ENCODE peak calls at places on chromosomes 13 and 19, in ten cellular contexts. K is lower leg skin; W is GM23338; Y is C1 segment of cervical spinal cord; D is amygdala; Q is amniotic epithelial cell; E is Jurkat, Clone E6-1; O is activated gamma-delta T cell treated with Interleukin-2 at 50 U/mL for 16 hours; B is activated CD4-positive, alpha-beta T cell treated with anti-CD3 and anti-CD28 coated beads for 36 hours; H is GM20000. T is an unnamed sample.

GRCh38 chr13:39866722-39867121 is 211.3 kb downstream of the COG6 start:
- DNase-seq in K (no peak), W (no peak), Y (no peak), D (no peak), Q (no peak), E (no peak), O (no peak), B (no peak), H (no peak), T (no peak)

GRCh38 chr13:109644069-109644750 is 142.2 kb downstream of the IRS2 start:
- DNase-seq in K (no peak), W (no peak), Y (no peak), D (no peak), Q (no peak), E (no peak), O (no peak), B (no peak), H (no peak), T (no peak)

GRCh38 chr19:34274827-34275625 is 20.7 kb downstream of the GARRE1 start:
- DNase-seq in K (no peak), W (no peak), Y (no peak), D (no peak), Q (peak), E (no peak), O (no peak), B (no peak), H (no peak), T (no peak)

GRCh38 chr19:40502647-40503046 is 35.8 kb downstream of the SPTBN4 start:
- DNase-seq in K (no peak), W (peak), Y (no peak), D (no peak), Q (no peak), E (no peak), O (no peak), B (no peak), H (no peak), T (no peak)

GRCh38 chr19:19274146-19274545 is 1.0 kb upstream of the TM6SF2 start:
- DNase-seq in K (no peak), W (no peak), Y (no peak), D (no peak), Q (no peak), E (no peak), O (no peak), B (no peak), H (peak), T (no peak)

GRCh38 chr13:60329221-60329983 is 67.6 kb upstream of the TDRD3 start:
- DNase-seq in K (no peak), W (peak), Y (no peak), D (no peak), Q (peak), E (peak), O (no peak), B (peak), H (peak), T (no peak)

GRCh38 chr13:54574791-54575190 is 1546.2 kb downstream of the OLFM4 start:
- DNase-seq in K (no peak), W (no peak), Y (no peak), D (no peak), Q (peak), E (no peak), O (no peak), B (no peak), H (no peak), T (no peak)

GRCh38 chr19:33396701-33397535 is 23.4 kb downstream of the CEBPG start:
- DNase-seq in K (no peak), W (peak), Y (no peak), D (no peak), Q (no peak), E (no peak), O (no peak), B (no peak), H (no peak), T (no peak)

GRCh38 chr13:77337159-77337558 is 10.3 kb upstream of the MYCBP2 start:
- DNase-seq in K (no peak), W (no peak), Y (no peak), D (no peak), Q (no peak), E (no peak), O (no peak), B (no peak), H (no peak), T (no peak)

GRCh38 chr13:90615236-90615635 is 732.3 kb upstream of the MIR17HG start:
- DNase-seq in K (no peak), W (no peak), Y (no peak), D (no peak), Q (no peak), E (no peak), O (no peak), B (no peak), H (no peak), T (no peak)

GRCh38 chr19:18408053-18408476 is 10.6 kb upstream of the LRRC25 start:
- DNase-seq in K (no peak), W (peak), Y (no peak), D (no peak), Q (no peak), E (no peak), O (no peak), B (peak), H (peak), T (no peak)